ENCODE peak calls at places on chromosomes 4 and X, in six cellular contexts. E is thyroid gland, U is IMR-90, Z is fibroblast of lung, R is aorta, B is suprapubic skin. F is an unnamed sample. For H3K36me3, the result is how much of the 10 kb centered on the place peaks cover.

GRCh38 chr4:122517345-122517744 is 60.8 kb upstream of the IL2 start:
- DNase-seq in E (no peak), U (no peak), Z (no peak), R (no peak), B (no peak), F (no peak)

GRCh38 chr4:8320386-8320750 is 50.8 kb downstream of the HTRA3 start:
- DNase-seq in E (no peak), U (no peak), Z (no peak), R (peak), B (peak), F (peak)

GRCh38 chr4:100493756-100494155 is 24.1 kb downstream of the EMCN start:
- DNase-seq in E (no peak), U (peak), Z (peak), R (no peak), B (no peak), F (no peak)

GRCh38 chr4:10456270-10457254 is 664 bp downstream of the ZNF518B start:
- DNase-seq in E (peak), U (peak), Z (peak), R (peak), B (peak), F (peak)

GRCh38 chrX:30592846-30593245 is 15.3 kb upstream of the TASL start:
- DNase-seq in E (no peak), U (no peak), Z (no peak), R (no peak), B (no peak), F (no peak)

GRCh38 chr4:82983450-82983849 is 27.2 kb downstream of the LIN54 start:
- DNase-seq in E (no peak), U (no peak), Z (no peak), R (no peak), B (no peak), F (no peak)

GRCh38 chrX:41559662-41560061 is 112.5 kb downstream of the NYX start:
- DNase-seq in E (no peak), U (peak), Z (peak), R (no peak), B (no peak), F (peak)

GRCh38 chr4:81432825-81433224 is 38.9 kb downstream of the RASGEF1B start:
- DNase-seq in E (no peak), U (no peak), Z (no peak), R (no peak), B (no peak), F (no peak)

GRCh38 chr4:128390475-128390996 is 102.9 kb upstream of the PGRMC2 start:
- DNase-seq in E (no peak), U (no peak), Z (no peak), R (no peak), B (no peak), F (no peak)

GRCh38 chrX:19554786-19555185 is 39.5 kb upstream of the MAP3K15 start:
- DNase-seq in E (no peak), U (peak), Z (peak), R (no peak), B (no peak), F (no peak)

GRCh38 chr4:25065451-25065850 is 34.7 kb upstream of the LGI2 start:
- DNase-seq in E (peak), U (no peak), Z (no peak), R (no peak), B (no peak), F (no peak)

GRCh38 chr4:68905598-68906237 is 45.9 kb downstream of the UGT2A3 start:
- DNase-seq in E (peak), U (no peak), Z (peak), R (no peak), B (no peak), F (no peak)

DNA sequence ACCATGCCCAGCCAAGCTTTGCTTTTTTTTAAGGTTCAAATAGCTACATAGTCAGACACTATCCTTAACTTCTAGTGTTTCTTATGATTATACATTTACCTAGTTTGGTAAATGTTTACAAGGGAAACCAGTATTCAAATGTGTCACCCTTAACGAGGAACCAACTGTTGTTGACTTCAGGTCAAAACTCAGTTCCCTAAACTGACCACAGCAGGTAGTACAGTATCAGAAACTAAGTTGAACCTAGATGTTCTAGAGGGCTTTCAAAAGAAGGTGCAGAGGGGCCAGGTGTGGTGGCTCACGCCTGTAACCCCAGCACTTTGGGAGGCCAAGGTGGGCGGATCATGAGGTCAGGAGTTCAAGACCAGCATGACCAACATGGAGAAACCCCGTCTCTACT is 11.3 kb downstream of the GPC4 start:
- DNase-seq in E (no peak), U (no peak), Z (no peak), R (no peak), B (no peak), F (no peak)
- H3K36me3 ChIP-seq in E (under half), U (under half), Z (under half), R (under half), B (under half), F (under half)

DNA sequence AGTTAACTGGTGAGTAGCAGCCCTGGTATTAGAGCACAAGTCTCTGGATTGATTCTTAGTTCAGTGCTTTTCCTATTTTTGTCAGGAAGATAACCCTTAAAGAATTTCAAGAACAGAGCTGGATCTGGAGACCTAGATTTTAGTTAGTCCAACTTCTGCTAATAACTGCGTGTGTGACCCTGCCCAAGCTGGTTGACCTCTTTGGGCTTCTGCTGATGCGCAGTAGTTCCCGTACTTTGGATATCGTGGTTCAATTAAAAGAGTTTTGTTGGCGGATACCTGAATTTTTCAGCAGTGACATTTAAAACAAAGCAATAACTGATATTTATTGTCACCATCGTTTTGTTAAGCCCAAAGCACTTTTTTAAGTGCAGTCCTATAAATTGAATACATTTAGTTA is 9.3 kb downstream of the MSMO1 start:
- DNase-seq in E (no peak), U (no peak), Z (no peak), R (no peak), B (no peak), F (no peak)
- H3K36me3 ChIP-seq in E (under half), U (under half), Z (under half), R (under half), B (under half), F (under half)

GRCh38 chr4:881709-882108 is 50.4 kb downstream of the GAK start:
- DNase-seq in E (no peak), U (no peak), Z (no peak), R (no peak), B (no peak), F (no peak)
- H3K36me3 ChIP-seq in E (half or more), U (half or more), Z (under half), R (under half), B (half or more), F (under half)

DNA sequence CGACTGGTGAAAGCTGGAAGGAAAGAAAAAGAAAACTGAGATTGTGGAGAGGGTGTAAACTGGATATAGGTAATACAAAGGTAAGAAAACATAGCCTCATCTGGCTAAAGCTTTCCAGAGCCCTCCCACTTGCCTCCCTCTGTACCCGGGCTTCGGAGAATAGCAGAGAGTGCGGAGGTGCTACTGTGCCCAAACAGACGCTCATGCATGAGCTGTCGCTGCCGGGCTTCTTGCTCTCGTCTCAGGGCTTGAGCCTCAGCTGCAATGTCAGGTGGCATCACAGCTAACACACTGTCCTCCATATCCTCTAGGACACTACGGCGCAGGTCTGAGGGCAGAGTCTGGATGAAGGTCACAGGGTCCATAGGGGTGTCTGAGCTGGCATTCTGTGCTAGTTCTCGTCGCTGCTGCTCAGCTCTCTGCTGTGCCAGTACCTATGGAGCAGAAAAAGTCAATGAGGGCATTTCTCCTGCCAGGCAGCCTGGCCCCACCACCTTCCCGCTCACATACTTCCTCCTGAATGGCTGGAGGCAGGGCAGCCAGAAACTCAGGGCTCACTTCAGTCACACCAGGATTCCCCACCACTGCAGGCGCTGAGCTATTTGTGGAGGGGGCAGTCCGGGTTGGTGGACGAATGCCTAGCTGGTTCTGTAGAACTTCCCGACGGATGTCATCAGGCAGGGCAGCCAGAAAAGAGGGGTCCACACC is 116.7 kb upstream of the HSD17B10 start:
- DNase-seq in E (no peak), U (no peak), Z (no peak), R (no peak), B (no peak), F (no peak)
- H3K36me3 ChIP-seq in E (under half), U (half or more), Z (under half), R (under half), B (half or more), F (under half)

GRCh38 chr4:158714937-158715336 is 8.3 kb downstream of the PPID start:
- DNase-seq in E (no peak), U (no peak), Z (no peak), R (no peak), B (no peak), F (no peak)
- H3K36me3 ChIP-seq in E (under half), U (under half), Z (under half), R (under half), B (half or more), F (half or more)

GRCh38 chrX:72317139-72317538 is 11.4 kb upstream of the CITED1 start:
- DNase-seq in E (no peak), U (no peak), Z (no peak), R (no peak), B (no peak), F (no peak)

GRCh38 chrX:72314242-72314641 is 8.5 kb upstream of the CITED1 start:
- DNase-seq in E (no peak), U (no peak), Z (no peak), R (no peak), B (no peak), F (no peak)

GRCh38 chrX:72313757-72314156 is 8.0 kb upstream of the CITED1 start:
- DNase-seq in E (no peak), U (no peak), Z (no peak), R (no peak), B (no peak), F (no peak)

GRCh38 chrX:72316408-72317079 is 10.8 kb upstream of the CITED1 start:
- DNase-seq in E (peak), U (no peak), Z (no peak), R (no peak), B (no peak), F (no peak)

DNA sequence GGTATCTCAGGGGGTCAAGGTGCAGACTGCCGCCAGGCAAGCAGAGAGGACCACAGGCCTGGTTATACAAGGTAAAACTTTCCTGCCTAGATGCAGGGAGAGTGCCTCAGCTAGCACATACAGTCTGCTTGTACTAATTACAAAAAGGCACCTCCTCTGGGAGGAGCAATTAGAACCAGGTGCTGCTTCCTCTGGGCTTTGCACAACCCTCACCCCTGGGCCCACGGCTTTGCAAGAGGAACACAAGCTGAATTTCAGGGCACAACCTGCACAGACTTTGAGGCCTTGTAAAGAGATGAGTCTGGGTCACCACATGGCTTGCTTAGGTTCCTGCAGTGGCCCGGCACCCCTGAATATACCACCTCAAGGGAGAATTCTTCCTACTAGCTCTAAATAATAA is 9.2 kb upstream of the CITED1 start:
- DNase-seq in E (no peak), U (no peak), Z (no peak), R (no peak), B (no peak), F (no peak)
- H3K36me3 ChIP-seq in E (under half), U (under half), Z (under half), R (under half), B (under half), F (under half)

GRCh38 chr4:48546336-48546735 is 56.3 kb downstream of the ZAR1 start:
- DNase-seq in E (peak), U (peak), Z (peak), R (no peak), B (no peak), F (no peak)

GRCh38 chr4:48538358-48538757 is 48.3 kb downstream of the ZAR1 start:
- DNase-seq in E (no peak), U (no peak), Z (no peak), R (no peak), B (no peak), F (no peak)

GRCh38 chr4:48542888-48543287 is 52.8 kb downstream of the ZAR1 start:
- DNase-seq in E (no peak), U (no peak), Z (no peak), R (no peak), B (no peak), F (no peak)

DNA sequence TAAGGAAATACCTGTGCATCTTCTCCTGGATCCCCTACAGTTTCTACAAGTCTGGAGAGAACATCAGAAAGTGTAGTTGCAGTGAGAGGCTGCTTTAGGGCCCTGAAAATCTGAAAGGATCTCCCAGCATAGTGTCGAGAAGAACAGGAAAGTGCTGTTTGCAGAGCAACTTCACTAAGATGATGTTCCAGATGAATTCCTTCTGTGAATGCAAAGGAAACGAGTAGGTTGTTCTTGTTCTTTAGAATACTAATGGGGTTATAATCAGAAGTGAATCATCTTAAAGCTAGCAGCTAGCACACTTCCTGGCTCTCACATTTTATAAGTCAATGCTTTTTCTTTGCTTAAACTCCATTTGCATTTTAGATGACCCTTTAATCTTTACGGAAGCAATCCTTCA is 53.7 kb downstream of the ZAR1 start:
- DNase-seq in E (no peak), U (peak), Z (no peak), R (no peak), B (no peak), F (no peak)
- H3K36me3 ChIP-seq in E (under half), U (under half), Z (under half), R (under half), B (half or more), F (half or more)

GRCh38 chr4:108626056-108626455 is 5.7 kb downstream of the RPL34 start:
- DNase-seq in E (no peak), U (no peak), Z (no peak), R (no peak), B (no peak), F (no peak)
- H3K36me3 ChIP-seq in E (half or more), U (half or more), Z (under half), R (under half), B (half or more), F (half or more)

GRCh38 chr4:36283912-36284465 is 2.6 kb downstream of the DTHD1 start:
- DNase-seq in E (no peak), U (no peak), Z (no peak), R (no peak), B (no peak), F (no peak)
- H3K36me3 ChIP-seq in E (under half), U (under half), Z (under half), R (under half), B (under half), F (under half)

F was measured in heart right ventricle.